ENCODE peak calls at places on chromosomes 1 and 21, in four cellular contexts. F is NCI-H1417, P is hepatic stellate cell, K is AG10803. I is an unnamed sample.

GRCh38 chr1:910881-911721 is 12.6 kb upstream of the SAMD11 start:
- DNase-seq in F (peak; percentile 87), P (no peak), K (no peak), I (no peak)

GRCh38 chr1:112575154-112575804 is 43.7 kb downstream of the ST7L start:
- DNase-seq in F (no peak), P (peak; percentile 69), K (peak; percentile 73), I (peak; percentile 77)

GRCh38 chr1:30521261-30521865 is 202.0 kb downstream of the MATN1 start:
- DNase-seq in F (no peak), P (no peak), K (no peak), I (no peak)

GRCh38 chr21:36499578-36500471 is 19.9 kb upstream of the CLDN14 start:
- DNase-seq in F (no peak), P (peak; percentile 26), K (peak; percentile 93), I (peak; percentile 77)

GRCh38 chr1:6090996-6091822 is 45.5 kb downstream of the KCNAB2 start:
- DNase-seq in F (no peak), P (no peak), K (no peak), I (no peak)

GRCh38 chr1:43152866-43153265 is 19.2 kb downstream of the EBNA1BP2 start:
- DNase-seq in F (no peak), P (no peak), K (no peak), I (no peak)

GRCh38 chr1:168535536-168535935 is 8.3 kb downstream of the XCL2 start:
- DNase-seq in F (no peak), P (no peak), K (no peak), I (no peak)

GRCh38 chr1:10965621-10966226 is 46.7 kb upstream of the TARDBP start:
- DNase-seq in F (no peak), P (no peak), K (no peak), I (no peak)

GRCh38 chr1:200704991-200705390 is 33.7 kb upstream of the CAMSAP2 start:
- DNase-seq in F (no peak), P (no peak), K (no peak), I (no peak)

GRCh38 chr21:44759628-44760285 is 41.9 kb downstream of the UBE2G2 start:
- DNase-seq in F (no peak), P (no peak), K (no peak), I (no peak)

GRCh38 chr21:42459583-42460215 is 36.3 kb downstream of the RSPH1 start:
- DNase-seq in F (no peak), P (no peak), K (no peak), I (no peak)

GRCh38 chr1:4022715-4023114 is 122.6 kb upstream of the C1orf174 start:
- DNase-seq in F (no peak), P (no peak), K (no peak), I (no peak)

GRCh38 chr1:7046314-7046713 is 261.1 kb downstream of the CAMTA1 start:
- DNase-seq in F (peak; percentile 21), P (peak; percentile 26), K (peak; percentile 66), I (peak; percentile 68)

GRCh38 chr1:226092955-226093354 is 30.4 kb downstream of the H3-3A start:
- DNase-seq in F (no peak), P (no peak), K (peak; percentile 26), I (peak; percentile 35)

GRCh38 chr1:2088434-2088833 is 38.2 kb downstream of the PRKCZ start:
- DNase-seq in F (no peak), P (peak; percentile 91), K (peak; percentile 54), I (peak; percentile 87)

GRCh38 chr1:29310616-29311180 is 74.4 kb downstream of the PTPRU start:
- DNase-seq in F (no peak), P (no peak), K (no peak), I (no peak)

GRCh38 chr21:29175408-29176147 is 45.1 kb downstream of the MAP3K7CL start:
- DNase-seq in F (no peak), P (no peak), K (peak; percentile 23), I (no peak)

GRCh38 chr1:246577720-246578106 is 11.5 kb downstream of the CNST start:
- DNase-seq in F (no peak), P (no peak), K (peak; percentile 31), I (no peak)

GRCh38 chr21:17463441-17463840 is 49.4 kb upstream of the CXADR start:
- DNase-seq in F (no peak), P (peak; percentile 82), K (peak; percentile 87), I (peak; percentile 87)

GRCh38 chr1:173661763-173662162 is 7.9 kb downstream of the ANKRD45 start:
- DNase-seq in F (no peak), P (no peak), K (no peak), I (no peak)

GRCh38 chr1:147725685-147726084 is 34.7 kb downstream of the GJA5 start:
- DNase-seq in F (no peak), P (no peak), K (no peak), I (no peak)

GRCh38 chr1:86648255-86648654 is 56.1 kb upstream of the SH3GLB1 start:
- DNase-seq in F (peak; percentile 3), P (peak; percentile 14), K (peak; percentile 64), I (peak; percentile 57)

GRCh38 chr21:36211660-36212512 is 55.3 kb downstream of the DOP1B start:
- DNase-seq in F (no peak), P (peak; percentile 91), K (peak; percentile 71), I (peak; percentile 86)

GRCh38 chr1:197481101-197481500 is 213.0 kb downstream of the CRB1 start:
- DNase-seq in F (no peak), P (no peak), K (peak; percentile 18), I (no peak)

GRCh38 chr1:247402099-247402706 is 13.8 kb upstream of the NLRP3 start:
- DNase-seq in F (no peak), P (no peak), K (no peak), I (no peak)

GRCh38 chr1:21271550-21271949 is 18.7 kb downstream of the ECE1 start:
- DNase-seq in F (no peak), P (no peak), K (no peak), I (no peak)

GRCh38 chr1:20584890-20585289 is 4.0 kb upstream of the CDA start:
- DNase-seq in F (no peak), P (no peak), K (no peak), I (no peak)

GRCh38 chr21:44528634-44528995 is 11.4 kb downstream of the KRTAP10-1 start:
- DNase-seq in F (no peak), P (no peak), K (no peak), I (no peak)

GRCh38 chr1:47918257-47918867 is 78.8 kb downstream of the TRABD2B start:
- DNase-seq in F (no peak), P (no peak), K (no peak), I (no peak)